ENCODE peak calls at places on chromosomes 11 and 22, in eight cellular contexts. Q is activated CD4-positive, alpha-beta T cell treated with anti-CD3 and anti-CD28 coated beads, Interleukin-2, amount 10 ng/mL, durations not matched to agents 7 days and 5 days; M is skeletal muscle cell; U is T follicular helper cell; R is T-cell; C is SK-N-DZ; I is SHP77 treated with DMSO at 0.1 percent for 48 hours; J is HFFc6. S is an unnamed sample.

GRCh38 chr22:36016656-36017055 is 12.0 kb downstream of the RBFOX2 start:
- DNase-seq in Q (no peak), M (no peak), U (no peak), R (no peak), C (no peak), I (no peak), J (no peak), S (no peak)

GRCh38 chr22:47837703-47838102 is 1075.3 kb downstream of the TBC1D22A start:
- DNase-seq in Q (peak), M (no peak), U (no peak), R (no peak), C (peak), I (no peak), J (peak), S (peak)

GRCh38 chr22:19367763-19368367 is 63.7 kb downstream of the HIRA start:
- DNase-seq in Q (no peak), M (no peak), U (no peak), R (no peak), C (no peak), I (no peak), J (no peak), S (no peak)

GRCh38 chr11:111918390-111919256 is at the start of gene C11orf52:
- DNase-seq in Q (no peak), M (no peak), U (no peak), R (no peak), C (no peak), I (peak), J (no peak), S (no peak)

GRCh38 chr11:118180300-118180703 is 3.9 kb upstream of the SCN2B start:
- DNase-seq in Q (peak), M (no peak), U (no peak), R (no peak), C (peak), I (no peak), J (no peak), S (no peak)

GRCh38 chr11:22466809-22467208 is 128.6 kb downstream of the SLC17A6 start:
- DNase-seq in Q (no peak), M (peak), U (no peak), R (no peak), C (no peak), I (no peak), J (no peak), S (peak)

GRCh38 chr11:8758619-8759169 is 76.1 kb downstream of the RPL27A start:
- DNase-seq in Q (no peak), M (no peak), U (no peak), R (no peak), C (no peak), I (no peak), J (no peak), S (no peak)

GRCh38 chr11:83070044-83070877 is 1.4 kb downstream of the RAB30 start:
- DNase-seq in Q (no peak), M (no peak), U (no peak), R (no peak), C (no peak), I (no peak), J (peak), S (peak)